ENCODE peak calls at places on chromosome 7, in eight cellular contexts. A is CD8-positive, alpha-beta T cell; C is stimulated activated CD8-positive, alpha-beta memory T cell treated with anti-CD3 and anti-CD28 coated beads, Interleukin-15, amount 100 ng/mL, for 4 hours; S is T follicular helper cell; I is neural crest cell; Q is IMR-90; P is NCI-H524 treated with DMSO at 0.1 percent for 48 hours; J is NCI-H460. L is an unnamed sample.

GRCh38 chr7:157020514-157021070 is 10.1 kb upstream of the MNX1 start:
- DNase-seq in I (no peak), Q (no peak), C (no peak), S (no peak), P (no peak), A (no peak), J (no peak), L (no peak)

GRCh38 chr7:88254721-88255120 is 34.9 kb upstream of the SRI start:
- DNase-seq in A (no peak), J (no peak), Q (no peak), S (no peak), P (no peak), C (no peak), I (no peak), L (no peak)

GRCh38 chr7:46390042-46390441 is 469.0 kb upstream of the IGFBP3 start:
- DNase-seq in A (no peak), P (no peak), J (no peak), S (no peak), I (no peak), Q (peak), C (no peak), L (no peak)

GRCh38 chr7:91319326-91319725 is 55.1 kb downstream of the FZD1 start:
- DNase-seq in S (no peak), I (no peak), Q (no peak), A (no peak), J (no peak), P (no peak), C (no peak), L (no peak)

GRCh38 chr7:104804696-104805095 is 209.3 kb upstream of the KMT2E start:
- DNase-seq in C (no peak), I (no peak), J (no peak), Q (no peak), S (no peak), P (no peak), A (no peak), L (no peak)

GRCh38 chr7:134602921-134603394 is 43.7 kb upstream of the BPGM start:
- DNase-seq in S (no peak), Q (peak), A (no peak), I (no peak), C (no peak), P (no peak), J (peak), L (no peak)

GRCh38 chr7:44750921-44751571 is 2.4 kb downstream of the ZMIZ2 start:
- DNase-seq in I (no peak), J (no peak), P (no peak), S (peak), A (peak), Q (peak), C (peak), L (peak)

GRCh38 chr7:24894670-24895221 is 85.2 kb downstream of the OSBPL3 start:
- DNase-seq in I (no peak), J (no peak), P (no peak), S (no peak), C (no peak), A (no peak), Q (no peak), L (no peak)

GRCh38 chr7:54813398-54813797 is 54.4 kb upstream of the SEC61G start:
- DNase-seq in C (no peak), Q (no peak), J (no peak), P (no peak), S (no peak), A (no peak), I (no peak), L (no peak)

GRCh38 chr7:131607291-131608111 is 51.1 kb upstream of the PODXL start:
- DNase-seq in P (no peak), I (peak), A (no peak), C (no peak), Q (no peak), S (no peak), J (no peak), L (no peak)

GRCh38 chr7:37109016-37109415 is 339.6 kb downstream of the ELMO1 start:
- DNase-seq in C (no peak), I (peak), Q (no peak), P (no peak), J (peak), A (no peak), S (no peak), L (no peak)

GRCh38 chr7:11642841-11643240 is 189.2 kb downstream of the THSD7A start:
- DNase-seq in C (no peak), S (no peak), J (no peak), A (no peak), I (no peak), Q (no peak), P (no peak), L (no peak)

GRCh38 chr7:46440186-46440585 is 519.1 kb upstream of the IGFBP3 start:
- DNase-seq in C (no peak), A (no peak), I (no peak), J (no peak), Q (no peak), P (no peak), S (no peak), L (no peak)

GRCh38 chr7:80858141-80858903 is 60.5 kb downstream of the SEMA3C start:
- DNase-seq in C (no peak), Q (peak), I (no peak), A (no peak), P (no peak), J (no peak), S (no peak), L (no peak)

GRCh38 chr7:23529262-23529859 is 2.4 kb downstream of the TRA2A start:
- DNase-seq in Q (no peak), I (no peak), S (no peak), A (no peak), P (no peak), J (no peak), C (no peak), L (no peak)

GRCh38 chr7:130273863-130274262 is 7.2 kb downstream of the CPA2 start:
- DNase-seq in J (no peak), C (no peak), Q (peak), A (no peak), S (no peak), I (no peak), P (peak), L (no peak)

L was measured in T-helper 22 cell.